ENCODE peak calls at places on chromosome 22, in eight cellular contexts. X is neural progenitor cell, S is OCI-LY7, I is AG04450, Z is coronary artery, Q is adrenal gland, M is colonic mucosa, K is mammary epithelial cell. D is an unnamed sample.

GRCh38 chr22:21064917-21065864 is 19.4 kb downstream of the LRRC74B start:
- DNase-seq in X (no peak), S (no peak), I (no peak), Z (no peak), Q (peak; percentile 61), M (no peak), K (no peak), D (no peak)

GRCh38 chr22:34669001-34669400 is 397.0 kb upstream of the ISX start:
- DNase-seq in X (no peak), S (no peak), I (no peak), Z (no peak), Q (no peak), M (no peak), K (peak; percentile 65), D (no peak)

GRCh38 chr22:47307326-47307725 is 544.9 kb downstream of the TBC1D22A start:
- DNase-seq in X (no peak), S (no peak), I (peak; percentile 13), Z (peak; percentile 45), Q (peak; percentile 30), M (no peak), K (no peak), D (no peak)

GRCh38 chr22:31639640-31640039 is 22.4 kb downstream of the PISD start:
- DNase-seq in X (no peak), S (no peak), I (no peak), Z (no peak), Q (no peak), M (no peak), K (peak; percentile 73), D (no peak)

GRCh38 chr22:25206998-25207397 is 7.3 kb downstream of the CRYBB3 start:
- DNase-seq in X (no peak), S (no peak), I (no peak), Z (no peak), Q (no peak), M (no peak), K (no peak), D (no peak)

GRCh38 chr22:19821523-19822300 is 33.0 kb downstream of the GNB1L start:
- DNase-seq in X (no peak), S (no peak), I (no peak), Z (peak; percentile 65), Q (peak; percentile 39), M (no peak), K (no peak), D (no peak)

GRCh38 chr22:44753189-44754042 is 1.0 kb downstream of the ARHGAP8 start:
- DNase-seq in X (no peak), S (no peak), I (no peak), Z (no peak), Q (no peak), M (peak; percentile 51), K (peak; percentile 74), D (peak; percentile 71)

GRCh38 chr22:20549232-20549841 is 41.9 kb downstream of the MED15 start:
- DNase-seq in X (no peak), S (no peak), I (no peak), Z (no peak), Q (peak; percentile 74), M (no peak), K (no peak), D (no peak)

GRCh38 chr22:20807315-20807752 is 33.4 kb downstream of the SERPIND1 start:
- DNase-seq in X (no peak), S (no peak), I (peak; percentile 89), Z (peak; percentile 19), Q (peak; percentile 44), M (no peak), K (peak; percentile 62), D (peak; percentile 77)

GRCh38 chr22:43848366-43849171 is 13.7 kb downstream of the SULT4A1 start:
- DNase-seq in X (peak; percentile 61), S (no peak), I (no peak), Z (peak; percentile 57), Q (peak; percentile 69), M (no peak), K (no peak), D (peak; percentile 11)

GRCh38 chr22:30116362-30117117 is 36.3 kb downstream of the HORMAD2 start:
- DNase-seq in X (peak; percentile 26), S (no peak), I (peak; percentile 11), Z (no peak), Q (no peak), M (no peak), K (peak; percentile 76), D (peak; percentile 80)

GRCh38 chr22:26385164-26385563 is 43.9 kb upstream of the ASPHD2 start:
- DNase-seq in X (no peak), S (no peak), I (no peak), Z (no peak), Q (no peak), M (no peak), K (no peak), D (no peak)

GRCh38 chr22:24833881-24834495 is 28.0 kb downstream of the SGSM1 start:
- DNase-seq in X (no peak), S (no peak), I (no peak), Z (no peak), Q (no peak), M (no peak), K (no peak), D (no peak)

GRCh38 chr22:46462726-46463371 is 74.6 kb downstream of the CELSR1 start:
- DNase-seq in X (no peak), S (no peak), I (no peak), Z (no peak), Q (peak; percentile 55), M (no peak), K (peak; percentile 94), D (peak; percentile 97)

GRCh38 chr22:46935506-46936377 is 173.3 kb downstream of the TBC1D22A start:
- DNase-seq in X (no peak), S (no peak), I (no peak), Z (no peak), Q (peak; percentile 77), M (peak; percentile 76), K (no peak), D (peak; percentile 29)

GRCh38 chr22:25370322-25370721 is 150.9 kb downstream of the CRYBB2 start:
- DNase-seq in X (no peak), S (no peak), I (no peak), Z (no peak), Q (no peak), M (no peak), K (no peak), D (no peak)

GRCh38 chr22:50544078-50544745 is 1.5 kb upstream of the KLHDC7B start:
- DNase-seq in X (peak; percentile 93), S (peak; percentile 66), I (no peak), Z (no peak), Q (peak; percentile 83), M (peak; percentile 90), K (no peak), D (peak; percentile 71)

GRCh38 chr22:26986051-26986881 is 328.9 kb downstream of the MIAT start:
- DNase-seq in X (peak; percentile 44), S (no peak), I (no peak), Z (no peak), Q (no peak), M (no peak), K (no peak), D (no peak)

GRCh38 chr22:47195676-47196492 is 433.4 kb downstream of the TBC1D22A start:
- DNase-seq in X (no peak), S (no peak), I (no peak), Z (peak; percentile 53), Q (peak; percentile 47), M (peak; percentile 11), K (no peak), D (no peak)

DNA sequence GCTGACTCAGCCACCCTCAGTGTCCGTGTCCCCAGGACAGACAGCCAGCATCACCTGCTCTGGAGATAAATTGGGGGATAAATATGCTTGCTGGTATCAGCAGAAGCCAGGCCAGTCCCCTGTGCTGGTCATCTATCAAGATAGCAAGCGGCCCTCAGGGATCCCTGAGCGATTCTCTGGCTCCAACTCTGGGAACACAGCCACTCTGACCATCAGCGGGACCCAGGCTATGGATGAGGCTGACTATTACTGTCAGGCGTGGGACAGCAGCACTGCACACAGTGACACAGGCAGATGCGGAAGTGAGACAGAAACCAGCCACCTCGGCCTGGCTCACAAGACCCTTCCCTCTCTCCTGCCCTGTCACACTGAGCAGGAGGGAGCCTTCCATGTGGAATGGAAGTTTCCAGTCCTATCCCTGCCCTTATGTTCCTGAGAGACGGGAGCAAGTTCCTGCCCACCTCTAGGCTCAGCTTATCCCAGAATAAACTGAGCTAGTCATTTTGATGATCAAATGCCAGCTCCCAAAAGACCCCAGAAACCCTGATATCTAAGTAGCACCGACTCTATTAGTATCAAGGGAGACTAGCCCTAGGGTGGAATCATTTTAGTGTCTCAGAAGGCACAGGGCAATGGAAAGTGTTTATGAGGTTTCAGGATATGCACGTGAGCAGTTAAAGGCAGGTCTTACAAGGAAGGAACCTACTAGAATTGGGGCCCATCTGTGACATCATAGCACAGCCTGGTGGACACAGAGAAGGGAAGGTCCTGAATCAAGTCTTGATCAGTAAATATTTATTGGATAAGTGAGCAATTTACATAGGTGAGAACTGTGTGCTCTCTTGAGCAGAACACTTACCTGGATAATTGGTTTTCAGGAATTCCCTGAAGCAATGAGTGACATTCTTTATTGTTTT is 6.2 kb upstream of the IGLL5 start:
- DNase-seq in X (no peak), S (peak; percentile 66), I (no peak), Z (no peak), Q (peak; percentile 61), M (no peak), K (no peak), D (no peak)
- H3K4me3 ChIP-seq in X (no peak overlapping the region), S (no peak overlapping the region), I (no peak overlapping the region), Z (no peak overlapping the region), Q (no peak overlapping the region), M (no peak overlapping the region), K (no peak overlapping the region), D (no peak overlapping the region)

DNA sequence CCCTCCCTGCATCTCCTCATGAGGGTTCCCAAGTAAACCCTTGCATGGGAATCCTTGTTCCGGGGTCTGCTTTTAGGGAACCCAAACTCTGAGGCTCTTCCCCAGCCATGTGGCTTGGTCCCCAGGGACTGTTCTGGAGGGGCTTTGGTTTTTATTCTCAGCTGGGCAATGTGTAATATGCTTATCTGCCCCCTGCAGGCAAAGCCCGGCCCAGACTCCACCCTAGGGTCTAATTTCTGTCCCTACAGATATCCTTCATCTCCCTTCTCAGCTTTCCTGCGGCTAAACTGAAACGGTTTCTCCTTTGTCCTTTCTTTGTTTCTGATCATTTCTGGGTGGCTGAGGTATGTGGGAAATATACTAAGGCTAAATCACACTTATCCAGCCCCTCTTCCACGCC is 37.1 kb downstream of the TST start:
- DNase-seq in X (peak; percentile 23), S (peak; percentile 29), I (no peak), Z (no peak), Q (no peak), M (no peak), K (no peak), D (no peak)
- TF ChIP-seq CTCF in X (peak; percentile 13), S (peak; percentile 51), I (no peak), Z (no peak), Q (no peak), M (no peak), K (no peak), D (no peak)

DNA sequence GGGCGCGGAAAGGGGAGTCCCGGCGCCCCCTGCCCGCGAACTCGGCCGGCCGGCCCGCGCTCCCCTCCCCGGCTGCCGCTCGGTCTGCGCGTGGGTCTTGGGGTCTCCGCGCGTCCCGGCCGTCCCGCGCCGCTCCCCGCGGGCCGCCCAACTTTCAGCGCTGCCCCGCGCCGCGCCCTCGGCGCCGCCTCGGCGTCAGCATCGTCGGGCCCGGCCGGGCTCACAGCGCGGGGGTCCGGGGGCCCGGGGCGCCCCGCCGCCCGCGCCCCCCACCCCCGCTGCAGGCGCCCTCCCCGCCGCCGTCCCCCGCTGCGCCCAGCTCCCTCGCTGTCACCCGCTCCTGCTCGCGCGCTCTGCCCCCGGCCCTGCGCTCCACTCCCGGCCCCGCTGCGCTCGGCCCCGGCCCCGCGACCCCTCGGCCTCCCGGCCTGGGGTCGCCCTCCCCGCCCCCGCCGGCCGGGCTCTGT is at the start of gene KCNJ4:
- DNase-seq in X (no peak), S (no peak), I (no peak), Z (no peak), Q (no peak), M (no peak), K (no peak), D (no peak)
- H3K4me3 ChIP-seq in X (peak within 1 kb of the TSS; percentile 92), S (peak within 1 kb of the TSS; percentile 59), I (peak within 1 kb of the TSS; percentile 37), Z (peak within 1 kb of the TSS; percentile 78), Q (no peak within 1 kb of the TSS), M (peak within 1 kb of the TSS; percentile 34), K (peak within 1 kb of the TSS; percentile 29), D (peak within 1 kb of the TSS; percentile 14)

GRCh38 chr22:17268501-17269223 is 49.4 kb upstream of the ADA2 start:
- DNase-seq in X (peak; percentile 56), S (peak; percentile 24), I (no peak), Z (no peak), Q (no peak), M (no peak), K (no peak), D (no peak)
- TF ChIP-seq CTCF in X (peak; percentile 60), S (peak; percentile 65), I (no peak), Z (no peak), Q (no peak), M (no peak), K (no peak), D (no peak)